ENCODE peak calls at places on chromosomes 3 and 15, in five cellular contexts. One of them, this sample, is unnamed.

GRCh38 chr3:51982838-51983577 is at the start of gene ACY1:
- DNase-seq in suprapubic skin: peak; percentile 91
- DNase-seq in astrocyte: peak; percentile 72
- DNase-seq in PC-3: peak; percentile 93
- DNase-seq in ovary: peak; percentile 83
- DNase-seq in this sample: peak; percentile 83

GRCh38 chr15:40238481-40238926 is 359 bp upstream of the PAK6 start:
- DNase-seq in suprapubic skin: no peak
- DNase-seq in astrocyte: no peak
- DNase-seq in PC-3: no peak
- DNase-seq in ovary: no peak
- DNase-seq in this sample: no peak

GRCh38 chr3:94137377-94137776 is 74.5 kb downstream of the NSUN3 start:
- DNase-seq in suprapubic skin: no peak
- DNase-seq in astrocyte: peak; percentile 26
- DNase-seq in PC-3: no peak
- DNase-seq in ovary: no peak
- DNase-seq in this sample: no peak

GRCh38 chr3:126129408-126129891 is 45.5 kb upstream of the SLC41A3 start:
- DNase-seq in suprapubic skin: peak; percentile 68
- DNase-seq in astrocyte: no peak
- DNase-seq in PC-3: peak; percentile 81
- DNase-seq in ovary: peak; percentile 8
- DNase-seq in this sample: no peak

GRCh38 chr15:88375234-88375926 is 91.8 kb downstream of the MRPL46 start:
- DNase-seq in suprapubic skin: no peak
- DNase-seq in astrocyte: peak; percentile 91
- DNase-seq in PC-3: no peak
- DNase-seq in ovary: no peak
- DNase-seq in this sample: no peak

GRCh38 chr3:44969170-44969569 is 6.8 kb downstream of the ZDHHC3 start:
- DNase-seq in suprapubic skin: no peak
- DNase-seq in astrocyte: no peak
- DNase-seq in PC-3: no peak
- DNase-seq in ovary: no peak
- DNase-seq in this sample: no peak

GRCh38 chr3:63795438-63795837 is 23.7 kb upstream of the C3orf49 start:
- DNase-seq in suprapubic skin: no peak
- DNase-seq in astrocyte: no peak
- DNase-seq in PC-3: no peak
- DNase-seq in ovary: no peak
- DNase-seq in this sample: peak; percentile 14

GRCh38 chr15:44029003-44029402 is 166.1 kb downstream of the FRMD5 start:
- DNase-seq in suprapubic skin: no peak
- DNase-seq in astrocyte: no peak
- DNase-seq in PC-3: no peak
- DNase-seq in ovary: no peak
- DNase-seq in this sample: no peak

GRCh38 chr3:66816110-66816761 is 181.9 kb upstream of the KBTBD8 start:
- DNase-seq in suprapubic skin: no peak
- DNase-seq in astrocyte: peak; percentile 59
- DNase-seq in PC-3: peak; percentile 58
- DNase-seq in ovary: no peak
- DNase-seq in this sample: peak; percentile 29

GRCh38 chr3:50125541-50126286 is 29.4 kb upstream of the SEMA3F start:
- DNase-seq in suprapubic skin: peak; percentile 59
- DNase-seq in astrocyte: no peak
- DNase-seq in PC-3: no peak
- DNase-seq in ovary: no peak
- DNase-seq in this sample: no peak

GRCh38 chr3:54712539-54712938 is 215.3 kb downstream of the LRTM1 start:
- DNase-seq in suprapubic skin: no peak
- DNase-seq in astrocyte: peak; percentile 3
- DNase-seq in PC-3: no peak
- DNase-seq in ovary: no peak
- DNase-seq in this sample: no peak

GRCh38 chr3:179279294-179279693 is 28.4 kb upstream of the KCNMB3 start:
- DNase-seq in suprapubic skin: no peak
- DNase-seq in astrocyte: no peak
- DNase-seq in PC-3: no peak
- DNase-seq in ovary: no peak
- DNase-seq in this sample: no peak

GRCh38 chr3:161475905-161476304 is 20.7 kb upstream of the OTOL1 start:
- DNase-seq in suprapubic skin: no peak
- DNase-seq in astrocyte: peak; percentile 37
- DNase-seq in PC-3: peak; percentile 77
- DNase-seq in ovary: no peak
- DNase-seq in this sample: peak; percentile 70

GRCh38 chr3:49161808-49162530 is 4.2 kb downstream of the CCDC71 start:
- DNase-seq in suprapubic skin: no peak
- DNase-seq in astrocyte: no peak
- DNase-seq in PC-3: no peak
- DNase-seq in ovary: no peak
- DNase-seq in this sample: no peak

GRCh38 chr3:120894285-120894684 is 13.7 kb upstream of the STXBP5L start:
- DNase-seq in suprapubic skin: no peak
- DNase-seq in astrocyte: peak; percentile 66
- DNase-seq in PC-3: peak; percentile 77
- DNase-seq in ovary: peak; percentile 39
- DNase-seq in this sample: no peak

GRCh38 chr3:46278816-46279672 is 36.8 kb downstream of the CCR3 start:
- DNase-seq in suprapubic skin: no peak
- DNase-seq in astrocyte: no peak
- DNase-seq in PC-3: no peak
- DNase-seq in ovary: no peak
- DNase-seq in this sample: no peak

GRCh38 chr3:31606453-31606852 is 73.7 kb downstream of the STT3B start:
- DNase-seq in suprapubic skin: no peak
- DNase-seq in astrocyte: no peak
- DNase-seq in PC-3: no peak
- DNase-seq in ovary: no peak
- DNase-seq in this sample: no peak

GRCh38 chr15:52559022-52559421 is 9.8 kb downstream of the ARPP19 start:
- DNase-seq in suprapubic skin: no peak
- DNase-seq in astrocyte: no peak
- DNase-seq in PC-3: no peak
- DNase-seq in ovary: no peak
- DNase-seq in this sample: no peak

GRCh38 chr3:175199961-175200360 is 340.8 kb downstream of the NAALADL2 start:
- DNase-seq in suprapubic skin: no peak
- DNase-seq in astrocyte: peak; percentile 60
- DNase-seq in PC-3: no peak
- DNase-seq in ovary: no peak
- DNase-seq in this sample: no peak

GRCh38 chr15:53549697-53550315 is 209.7 kb downstream of the WDR72 start:
- DNase-seq in suprapubic skin: no peak
- DNase-seq in astrocyte: no peak
- DNase-seq in PC-3: peak; percentile 67
- DNase-seq in ovary: no peak
- DNase-seq in this sample: no peak

GRCh38 chr3:192830279-192831110 is 87.2 kb downstream of the MB21D2 start:
- DNase-seq in suprapubic skin: no peak
- DNase-seq in astrocyte: peak; percentile 49
- DNase-seq in PC-3: no peak
- DNase-seq in ovary: no peak
- DNase-seq in this sample: no peak

GRCh38 chr15:91522609-91523332 is 330.7 kb upstream of the SLCO3A1 start:
- DNase-seq in suprapubic skin: no peak
- DNase-seq in astrocyte: peak; percentile 46
- DNase-seq in PC-3: peak; percentile 44
- DNase-seq in ovary: no peak
- DNase-seq in this sample: no peak

GRCh38 chr3:85167576-85167975 is 208.8 kb downstream of the CADM2 start:
- DNase-seq in suprapubic skin: no peak
- DNase-seq in astrocyte: no peak
- DNase-seq in PC-3: no peak
- DNase-seq in ovary: no peak
- DNase-seq in this sample: no peak

GRCh38 chr3:41176554-41176953 is 22.8 kb upstream of the CTNNB1 start:
- DNase-seq in suprapubic skin: no peak
- DNase-seq in astrocyte: no peak
- DNase-seq in PC-3: no peak
- DNase-seq in ovary: no peak
- DNase-seq in this sample: no peak

GRCh38 chr15:36645106-36645505 is 65.7 kb downstream of the CDIN1 start:
- DNase-seq in suprapubic skin: no peak
- DNase-seq in astrocyte: no peak
- DNase-seq in PC-3: peak; percentile 36
- DNase-seq in ovary: no peak
- DNase-seq in this sample: peak; percentile 15

GRCh38 chr3:123481071-123481470 is 32.2 kb upstream of the ADCY5 start:
- DNase-seq in suprapubic skin: no peak
- DNase-seq in astrocyte: no peak
- DNase-seq in PC-3: no peak
- DNase-seq in ovary: no peak
- DNase-seq in this sample: peak; percentile 7

GRCh38 chr15:49110158-49110944 is 45.0 kb downstream of the COPS2 start:
- DNase-seq in suprapubic skin: no peak
- DNase-seq in astrocyte: no peak
- DNase-seq in PC-3: no peak
- DNase-seq in ovary: no peak
- DNase-seq in this sample: no peak

DNA sequence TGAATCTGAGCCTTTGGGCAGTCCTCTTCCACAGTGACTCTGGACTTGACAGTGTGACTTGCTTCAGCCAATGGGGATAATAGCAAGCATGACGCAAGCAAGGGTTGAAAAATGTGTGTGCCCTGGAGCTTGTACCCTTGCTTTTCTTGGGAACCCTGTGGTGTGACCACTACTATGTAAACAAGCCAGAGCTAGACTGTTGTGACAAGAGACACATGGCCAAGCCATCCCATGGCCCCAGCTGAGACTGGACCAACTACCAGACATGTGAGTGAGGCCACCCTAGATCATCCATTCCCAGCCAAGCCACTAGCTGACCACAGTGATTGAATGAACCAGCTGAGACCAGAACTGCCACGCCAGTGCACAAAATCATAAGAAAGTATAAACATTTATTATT is 11.8 kb downstream of the MYO1E start:
- DNase-seq in suprapubic skin: no peak
- DNase-seq in astrocyte: peak; percentile 39
- DNase-seq in PC-3: no peak
- DNase-seq in ovary: no peak
- DNase-seq in this sample: no peak
- H3K4me1 ChIP-seq in suprapubic skin: no peaks in the 10 kb centered on the region
- H3K4me1 ChIP-seq in astrocyte: peaks cover 3% of the 10 kb centered on the region
- H3K4me1 ChIP-seq in PC-3: peaks cover 9% of the 10 kb centered on the region
- H3K4me1 ChIP-seq in ovary: no peaks in the 10 kb centered on the region
- H3K4me1 ChIP-seq in this sample: peaks cover 17% of the 10 kb centered on the region

DNA sequence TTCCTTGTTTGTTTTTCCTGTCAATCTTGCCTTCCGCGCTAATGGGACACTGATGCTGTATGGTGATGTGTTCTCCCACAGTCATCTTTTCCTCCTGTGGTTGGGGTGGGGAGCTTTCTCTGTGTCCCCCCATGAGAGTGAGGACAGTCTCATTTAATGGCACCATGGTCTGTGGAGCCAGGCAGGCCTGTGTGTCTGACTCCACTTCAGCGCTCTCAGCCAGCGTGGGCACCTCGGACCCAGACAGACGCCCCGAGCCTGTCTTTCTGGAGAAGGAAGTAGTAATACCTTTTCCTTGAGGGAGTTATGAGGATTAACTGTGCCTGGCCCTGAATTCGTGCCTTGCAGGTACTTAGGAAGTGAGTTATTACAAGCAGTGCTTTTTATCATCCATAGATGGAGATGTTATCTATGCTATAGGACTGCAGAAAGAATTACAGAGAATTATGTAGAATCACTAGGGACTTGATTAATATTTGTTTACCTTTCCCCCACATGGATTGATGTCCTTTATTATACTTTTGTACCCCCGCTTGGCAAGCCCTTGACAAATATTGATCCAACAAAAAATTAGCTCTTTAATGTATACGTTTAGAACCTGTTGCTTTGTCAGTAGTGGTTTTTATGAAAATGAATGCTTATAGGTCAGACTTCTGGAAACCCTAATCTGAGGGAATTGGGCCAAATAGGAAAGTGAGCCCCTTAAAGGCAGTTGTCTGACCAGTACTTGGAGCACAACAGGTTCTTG is 152.4 kb downstream of the PGPEP1L start:
- DNase-seq in suprapubic skin: no peak
- DNase-seq in astrocyte: no peak
- DNase-seq in PC-3: peak; percentile 52
- DNase-seq in ovary: no peak
- DNase-seq in this sample: no peak
- TF ChIP-seq CTCF in suprapubic skin: no peak
- TF ChIP-seq CTCF in astrocyte: no peak
- TF ChIP-seq CTCF in PC-3: peak; percentile 44
- TF ChIP-seq CTCF in ovary: no peak
- TF ChIP-seq CTCF in this sample: peak; percentile 63

DNA sequence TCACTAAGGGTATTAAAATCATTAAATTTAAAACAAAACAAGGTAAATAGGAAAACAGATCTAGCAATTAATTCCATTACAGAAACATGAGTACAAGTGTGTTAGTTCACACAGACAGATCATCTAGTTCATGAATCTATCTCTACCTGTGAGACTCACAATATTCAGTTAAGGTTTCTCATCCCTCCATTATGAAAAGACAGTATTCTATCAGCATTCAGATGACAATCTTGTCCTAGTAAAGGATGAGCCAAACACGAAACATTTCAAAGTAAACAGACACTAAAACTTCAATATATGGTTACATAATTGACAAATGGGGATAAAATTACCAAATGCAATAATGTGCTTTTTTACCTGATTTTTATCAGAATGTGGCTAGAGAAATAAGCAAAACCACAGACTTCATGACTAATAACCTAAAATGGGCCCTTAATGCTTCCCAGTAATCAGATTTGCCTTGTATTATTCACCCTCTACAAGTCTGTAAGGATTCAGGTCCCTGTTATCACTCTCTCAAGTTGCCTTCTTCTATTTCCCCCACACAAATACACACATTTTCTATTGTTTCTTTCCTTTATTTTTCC is 126.8 kb downstream of the DLG1 start:
- DNase-seq in suprapubic skin: no peak
- DNase-seq in astrocyte: peak; percentile 72
- DNase-seq in PC-3: peak; percentile 32
- DNase-seq in ovary: no peak
- DNase-seq in this sample: no peak
- H3K27ac ChIP-seq in suprapubic skin: no peak overlapping the region
- H3K27ac ChIP-seq in astrocyte: no peak overlapping the region
- H3K27ac ChIP-seq in PC-3: no peak overlapping the region
- H3K27ac ChIP-seq in ovary: no peak overlapping the region
- H3K27ac ChIP-seq in this sample: no peak overlapping the region

GRCh38 chr3:152282813-152283212 is 14.1 kb downstream of the MBNL1 start:
- DNase-seq in suprapubic skin: no peak
- DNase-seq in astrocyte: no peak
- DNase-seq in PC-3: no peak
- DNase-seq in ovary: no peak
- DNase-seq in this sample: no peak

GRCh38 chr3:152278674-152279427 is 10.1 kb downstream of the MBNL1 start:
- DNase-seq in suprapubic skin: no peak
- DNase-seq in astrocyte: no peak
- DNase-seq in PC-3: no peak
- DNase-seq in ovary: no peak
- DNase-seq in this sample: no peak

GRCh38 chr3:152280539-152280938 is 11.8 kb downstream of the MBNL1 start:
- DNase-seq in suprapubic skin: no peak
- DNase-seq in astrocyte: no peak
- DNase-seq in PC-3: no peak
- DNase-seq in ovary: no peak
- DNase-seq in this sample: no peak

GRCh38 chr3:152279474-152279873 is 10.7 kb downstream of the MBNL1 start:
- DNase-seq in suprapubic skin: no peak
- DNase-seq in astrocyte: no peak
- DNase-seq in PC-3: no peak
- DNase-seq in ovary: no peak
- DNase-seq in this sample: no peak

GRCh38 chr3:152281032-152281713 is 12.4 kb downstream of the MBNL1 start:
- DNase-seq in suprapubic skin: no peak
- DNase-seq in astrocyte: peak; percentile 59
- DNase-seq in PC-3: no peak
- DNase-seq in ovary: no peak
- DNase-seq in this sample: no peak
- H3K4me1 ChIP-seq in suprapubic skin: peaks cover 97% of the 10 kb centered on the region
- H3K4me1 ChIP-seq in astrocyte: peaks cover 10% of the 10 kb centered on the region
- H3K4me1 ChIP-seq in PC-3: peaks cover 12% of the 10 kb centered on the region
- H3K4me1 ChIP-seq in ovary: peaks cover 16% of the 10 kb centered on the region
- H3K4me1 ChIP-seq in this sample: peaks cover 14% of the 10 kb centered on the region

This sample was measured in foreskin keratinocyte.